ENCODE peak calls at places on chromosomes 7 and 10, in ten cellular contexts. One of them, this sample, is unnamed. For H3K36me3, the result is how much of the 10 kb centered on the place peaks cover.

GRCh38 chr10:35421553-35422178 is 85.4 kb downstream of the CCNY start:
- DNase-seq in CD4-positive, CD25-positive, alpha-beta regulatory T cell: no peak
- DNase-seq in GM23248: peak
- DNase-seq in spleen: no peak
- DNase-seq in HCT116: peak
- DNase-seq in cardiac muscle cell: peak
- DNase-seq in brain microvascular endothelial cell: peak
- DNase-seq in hepatocyte: peak
- DNase-seq in aorta: no peak
- DNase-seq in pancreas: no peak
- DNase-seq in this sample: peak

GRCh38 chr7:136677456-136678365 is 190.7 kb upstream of the CHRM2 start:
- DNase-seq in CD4-positive, CD25-positive, alpha-beta regulatory T cell: no peak
- DNase-seq in GM23248: peak
- DNase-seq in spleen: no peak
- DNase-seq in HCT116: no peak
- DNase-seq in cardiac muscle cell: peak
- DNase-seq in brain microvascular endothelial cell: peak
- DNase-seq in hepatocyte: no peak
- DNase-seq in aorta: no peak
- DNase-seq in pancreas: no peak
- DNase-seq in this sample: no peak

GRCh38 chr10:16787361-16787791 is 29.8 kb downstream of the RSU1 start:
- DNase-seq in CD4-positive, CD25-positive, alpha-beta regulatory T cell: peak
- DNase-seq in GM23248: no peak
- DNase-seq in spleen: no peak
- DNase-seq in HCT116: no peak
- DNase-seq in cardiac muscle cell: no peak
- DNase-seq in brain microvascular endothelial cell: no peak
- DNase-seq in hepatocyte: no peak
- DNase-seq in aorta: no peak
- DNase-seq in pancreas: no peak
- DNase-seq in this sample: no peak

GRCh38 chr10:99172130-99172738 is 63.4 kb downstream of the HPSE2 start:
- DNase-seq in CD4-positive, CD25-positive, alpha-beta regulatory T cell: no peak
- DNase-seq in GM23248: peak
- DNase-seq in spleen: no peak
- DNase-seq in HCT116: peak
- DNase-seq in cardiac muscle cell: peak
- DNase-seq in brain microvascular endothelial cell: peak
- DNase-seq in hepatocyte: peak
- DNase-seq in aorta: peak
- DNase-seq in pancreas: peak
- DNase-seq in this sample: peak

GRCh38 chr7:21253740-21254687 is 173.9 kb upstream of the SP4 start:
- DNase-seq in CD4-positive, CD25-positive, alpha-beta regulatory T cell: no peak
- DNase-seq in GM23248: peak
- DNase-seq in spleen: no peak
- DNase-seq in HCT116: peak
- DNase-seq in cardiac muscle cell: peak
- DNase-seq in brain microvascular endothelial cell: peak
- DNase-seq in hepatocyte: peak
- DNase-seq in aorta: no peak
- DNase-seq in pancreas: peak
- DNase-seq in this sample: peak

GRCh38 chr7:80334908-80335307 is 177.0 kb downstream of the GNAT3 start:
- DNase-seq in CD4-positive, CD25-positive, alpha-beta regulatory T cell: no peak
- DNase-seq in GM23248: no peak
- DNase-seq in spleen: no peak
- DNase-seq in HCT116: no peak
- DNase-seq in cardiac muscle cell: peak
- DNase-seq in brain microvascular endothelial cell: no peak
- DNase-seq in hepatocyte: no peak
- DNase-seq in aorta: no peak
- DNase-seq in pancreas: no peak
- DNase-seq in this sample: no peak

GRCh38 chr7:121267612-121268011 is 61.2 kb upstream of the WNT16 start:
- DNase-seq in CD4-positive, CD25-positive, alpha-beta regulatory T cell: no peak
- DNase-seq in GM23248: no peak
- DNase-seq in spleen: no peak
- DNase-seq in HCT116: no peak
- DNase-seq in cardiac muscle cell: peak
- DNase-seq in brain microvascular endothelial cell: no peak
- DNase-seq in hepatocyte: no peak
- DNase-seq in aorta: no peak
- DNase-seq in pancreas: no peak
- DNase-seq in this sample: no peak

GRCh38 chr10:132677096-132677904 is 108.6 kb downstream of the NKX6-2 start:
- DNase-seq in CD4-positive, CD25-positive, alpha-beta regulatory T cell: no peak
- DNase-seq in GM23248: no peak
- DNase-seq in spleen: peak
- DNase-seq in HCT116: no peak
- DNase-seq in cardiac muscle cell: no peak
- DNase-seq in brain microvascular endothelial cell: no peak
- DNase-seq in hepatocyte: no peak
- DNase-seq in aorta: peak
- DNase-seq in pancreas: no peak
- DNase-seq in this sample: peak

GRCh38 chr7:128168667-128169210 is 72.3 kb upstream of the LEP start:
- DNase-seq in CD4-positive, CD25-positive, alpha-beta regulatory T cell: no peak
- DNase-seq in GM23248: peak
- DNase-seq in spleen: no peak
- DNase-seq in HCT116: no peak
- DNase-seq in cardiac muscle cell: peak
- DNase-seq in brain microvascular endothelial cell: no peak
- DNase-seq in hepatocyte: peak
- DNase-seq in aorta: no peak
- DNase-seq in pancreas: peak
- DNase-seq in this sample: peak

GRCh38 chr10:118290471-118290995 is 51.6 kb downstream of the FAM204A start:
- DNase-seq in CD4-positive, CD25-positive, alpha-beta regulatory T cell: no peak
- DNase-seq in GM23248: no peak
- DNase-seq in spleen: no peak
- DNase-seq in HCT116: no peak
- DNase-seq in cardiac muscle cell: no peak
- DNase-seq in brain microvascular endothelial cell: no peak
- DNase-seq in hepatocyte: no peak
- DNase-seq in aorta: no peak
- DNase-seq in pancreas: no peak
- DNase-seq in this sample: no peak

GRCh38 chr7:1537631-1538412 is 7.3 kb downstream of the MAFK start:
- DNase-seq in CD4-positive, CD25-positive, alpha-beta regulatory T cell: no peak
- DNase-seq in GM23248: peak
- DNase-seq in spleen: peak
- DNase-seq in HCT116: no peak
- DNase-seq in cardiac muscle cell: peak
- DNase-seq in brain microvascular endothelial cell: peak
- DNase-seq in hepatocyte: peak
- DNase-seq in aorta: peak
- DNase-seq in pancreas: peak
- DNase-seq in this sample: peak

GRCh38 chr10:78784454-78785414 is 284.0 kb upstream of the ZMIZ1 start:
- DNase-seq in CD4-positive, CD25-positive, alpha-beta regulatory T cell: no peak
- DNase-seq in GM23248: no peak
- DNase-seq in spleen: peak
- DNase-seq in HCT116: no peak
- DNase-seq in cardiac muscle cell: peak
- DNase-seq in brain microvascular endothelial cell: no peak
- DNase-seq in hepatocyte: no peak
- DNase-seq in aorta: no peak
- DNase-seq in pancreas: no peak
- DNase-seq in this sample: peak

GRCh38 chr10:88792656-88793055 is 9.9 kb upstream of the LIPM start:
- DNase-seq in CD4-positive, CD25-positive, alpha-beta regulatory T cell: no peak
- DNase-seq in GM23248: peak
- DNase-seq in spleen: peak
- DNase-seq in HCT116: no peak
- DNase-seq in cardiac muscle cell: peak
- DNase-seq in brain microvascular endothelial cell: peak
- DNase-seq in hepatocyte: peak
- DNase-seq in aorta: peak
- DNase-seq in pancreas: no peak
- DNase-seq in this sample: no peak

GRCh38 chr7:86598311-86598710 is 45.4 kb upstream of the GRM3 start:
- DNase-seq in CD4-positive, CD25-positive, alpha-beta regulatory T cell: no peak
- DNase-seq in GM23248: no peak
- DNase-seq in spleen: peak
- DNase-seq in HCT116: no peak
- DNase-seq in cardiac muscle cell: no peak
- DNase-seq in brain microvascular endothelial cell: no peak
- DNase-seq in hepatocyte: peak
- DNase-seq in aorta: no peak
- DNase-seq in pancreas: peak
- DNase-seq in this sample: peak

GRCh38 chr10:53477313-53477675 is 704.7 kb upstream of the MBL2 start:
- DNase-seq in CD4-positive, CD25-positive, alpha-beta regulatory T cell: no peak
- DNase-seq in GM23248: no peak
- DNase-seq in spleen: no peak
- DNase-seq in HCT116: no peak
- DNase-seq in cardiac muscle cell: no peak
- DNase-seq in brain microvascular endothelial cell: no peak
- DNase-seq in hepatocyte: no peak
- DNase-seq in aorta: no peak
- DNase-seq in pancreas: no peak
- DNase-seq in this sample: no peak

GRCh38 chr7:116633131-116633988 is 38.6 kb upstream of the MET start:
- DNase-seq in CD4-positive, CD25-positive, alpha-beta regulatory T cell: no peak
- DNase-seq in GM23248: peak
- DNase-seq in spleen: no peak
- DNase-seq in HCT116: no peak
- DNase-seq in cardiac muscle cell: peak
- DNase-seq in brain microvascular endothelial cell: no peak
- DNase-seq in hepatocyte: no peak
- DNase-seq in aorta: no peak
- DNase-seq in pancreas: no peak
- DNase-seq in this sample: no peak

GRCh38 chr7:126668367-126668752 is 584.4 kb downstream of the GRM8 start:
- DNase-seq in CD4-positive, CD25-positive, alpha-beta regulatory T cell: no peak
- DNase-seq in GM23248: no peak
- DNase-seq in spleen: no peak
- DNase-seq in HCT116: no peak
- DNase-seq in cardiac muscle cell: no peak
- DNase-seq in brain microvascular endothelial cell: no peak
- DNase-seq in hepatocyte: no peak
- DNase-seq in aorta: no peak
- DNase-seq in pancreas: no peak
- DNase-seq in this sample: no peak
- H3K27ac ChIP-seq in CD4-positive, CD25-positive, alpha-beta regulatory T cell: no peak
- H3K27ac ChIP-seq in GM23248: no peak
- H3K27ac ChIP-seq in spleen: no peak
- H3K27ac ChIP-seq in HCT116: no peak
- H3K27ac ChIP-seq in cardiac muscle cell: no peak
- H3K27ac ChIP-seq in brain microvascular endothelial cell: no peak
- H3K27ac ChIP-seq in hepatocyte: no peak
- H3K27ac ChIP-seq in aorta: no peak
- H3K27ac ChIP-seq in pancreas: no peak
- H3K27ac ChIP-seq in this sample: no peak

GRCh38 chr7:27104244-27105149 is 2.0 kb upstream of the HOXA2 start:
- DNase-seq in CD4-positive, CD25-positive, alpha-beta regulatory T cell: no peak
- DNase-seq in GM23248: no peak
- DNase-seq in spleen: no peak
- DNase-seq in HCT116: no peak
- DNase-seq in cardiac muscle cell: no peak
- DNase-seq in brain microvascular endothelial cell: no peak
- DNase-seq in hepatocyte: no peak
- DNase-seq in aorta: peak
- DNase-seq in pancreas: no peak
- DNase-seq in this sample: no peak
- H3K4me3 ChIP-seq in CD4-positive, CD25-positive, alpha-beta regulatory T cell: no peak
- H3K4me3 ChIP-seq in GM23248: no peak
- H3K4me3 ChIP-seq in spleen: peak
- H3K4me3 ChIP-seq in HCT116: no peak
- H3K4me3 ChIP-seq in cardiac muscle cell: no peak
- H3K4me3 ChIP-seq in brain microvascular endothelial cell: no peak
- H3K4me3 ChIP-seq in hepatocyte: no peak
- H3K4me3 ChIP-seq in aorta: peak
- H3K4me3 ChIP-seq in pancreas: no peak
- H3K4me3 ChIP-seq in this sample: no peak

GRCh38 chr7:131506597-131506996 is 49.8 kb downstream of the PODXL start:
- DNase-seq in CD4-positive, CD25-positive, alpha-beta regulatory T cell: no peak
- DNase-seq in GM23248: no peak
- DNase-seq in spleen: no peak
- DNase-seq in HCT116: no peak
- DNase-seq in cardiac muscle cell: no peak
- DNase-seq in brain microvascular endothelial cell: no peak
- DNase-seq in hepatocyte: no peak
- DNase-seq in aorta: peak
- DNase-seq in pancreas: no peak
- DNase-seq in this sample: peak
- H3K36me3 ChIP-seq in CD4-positive, CD25-positive, alpha-beta regulatory T cell: under half
- H3K36me3 ChIP-seq in GM23248: under half
- H3K36me3 ChIP-seq in spleen: under half
- H3K36me3 ChIP-seq in HCT116: under half
- H3K36me3 ChIP-seq in cardiac muscle cell: under half
- H3K36me3 ChIP-seq in brain microvascular endothelial cell: under half
- H3K36me3 ChIP-seq in hepatocyte: under half
- H3K36me3 ChIP-seq in aorta: under half
- H3K36me3 ChIP-seq in pancreas: under half
- H3K36me3 ChIP-seq in this sample: half or more

GRCh38 chr7:123929620-123930019 is 4.6 kb downstream of the SPAM1 start:
- DNase-seq in CD4-positive, CD25-positive, alpha-beta regulatory T cell: no peak
- DNase-seq in GM23248: no peak
- DNase-seq in spleen: no peak
- DNase-seq in HCT116: no peak
- DNase-seq in cardiac muscle cell: no peak
- DNase-seq in brain microvascular endothelial cell: no peak
- DNase-seq in hepatocyte: no peak
- DNase-seq in aorta: no peak
- DNase-seq in pancreas: no peak
- DNase-seq in this sample: no peak
- H3K27ac ChIP-seq in CD4-positive, CD25-positive, alpha-beta regulatory T cell: no peak
- H3K27ac ChIP-seq in GM23248: no peak
- H3K27ac ChIP-seq in spleen: no peak
- H3K27ac ChIP-seq in HCT116: no peak
- H3K27ac ChIP-seq in cardiac muscle cell: no peak
- H3K27ac ChIP-seq in brain microvascular endothelial cell: no peak
- H3K27ac ChIP-seq in hepatocyte: peak
- H3K27ac ChIP-seq in aorta: no peak
- H3K27ac ChIP-seq in pancreas: no peak
- H3K27ac ChIP-seq in this sample: no peak

This sample was measured in endodermal cell.